ENCODE peak calls at places on chromosomes 13 and 19, in six cellular contexts. R is thyroid gland, F is heart right ventricle, I is fibroblast of mammary gland, H is ascending aorta, U is activated B cell treated with CpG ODN at 0.5 μM for 24 hours. N is an unnamed sample.

GRCh38 chr13:97141564-97142005 is 80.5 kb upstream of the MBNL2 start:
- DNase-seq in R (peak), F (no peak), I (peak), H (peak), U (no peak), N (peak)

GRCh38 chr19:10769533-10770491 is 51.9 kb downstream of the DNM2 start:
- DNase-seq in R (no peak), F (peak), I (peak), H (peak), U (no peak), N (peak)

GRCh38 chr19:37699057-37699456 is 20.5 kb downstream of the ZNF607 start:
- DNase-seq in R (no peak), F (no peak), I (no peak), H (no peak), U (no peak), N (no peak)

GRCh38 chr13:114099918-114100445 is 32.4 kb downstream of the RASA3 start:
- DNase-seq in R (no peak), F (peak), I (peak), H (peak), U (no peak), N (no peak)

GRCh38 chr19:42443944-42444398 is 1.2 kb upstream of the CXCL17 start:
- DNase-seq in R (no peak), F (no peak), I (no peak), H (no peak), U (no peak), N (no peak)

GRCh38 chr13:109483369-109483768 is 303.0 kb downstream of the IRS2 start:
- DNase-seq in R (no peak), F (no peak), I (no peak), H (no peak), U (no peak), N (no peak)

GRCh38 chr19:16371540-16371986 is 46.9 kb downstream of the KLF2 start:
- DNase-seq in R (peak), F (peak), I (no peak), H (no peak), U (peak), N (no peak)

GRCh38 chr13:35164324-35164932 is 222.4 kb downstream of the NBEA start:
- DNase-seq in R (no peak), F (no peak), I (peak), H (no peak), U (no peak), N (peak)

GRCh38 chr13:85406269-85406975 is 392.8 kb downstream of the SLITRK6 start:
- DNase-seq in R (no peak), F (no peak), I (no peak), H (no peak), U (no peak), N (no peak)

GRCh38 chr19:30228113-30228725 is 144.0 kb upstream of the ZNF536 start:
- DNase-seq in R (peak), F (no peak), I (no peak), H (no peak), U (no peak), N (no peak)

GRCh38 chr19:44702551-44703176 is 3.7 kb downstream of the CEACAM16 start:
- DNase-seq in R (no peak), F (no peak), I (no peak), H (no peak), U (no peak), N (no peak)

GRCh38 chr13:76516013-76516412 is 370.2 kb downstream of the KCTD12 start:
- DNase-seq in R (no peak), F (no peak), I (peak), H (no peak), U (no peak), N (peak)

GRCh38 chr13:76822691-76823267 is 63.4 kb downstream of the KCTD12 start:
- DNase-seq in R (no peak), F (no peak), I (peak), H (no peak), U (no peak), N (peak)

GRCh38 chr13:59706101-59706976 is 457.4 kb downstream of the DIAPH3 start:
- DNase-seq in R (no peak), F (no peak), I (no peak), H (no peak), U (no peak), N (no peak)

GRCh38 chr13:47837104-47837880 is 163.8 kb downstream of the SUCLA2 start:
- DNase-seq in R (no peak), F (no peak), I (no peak), H (no peak), U (no peak), N (no peak)

GRCh38 chr13:26950968-26951367 is 190.4 kb upstream of the GPR12 start:
- DNase-seq in R (no peak), F (no peak), I (no peak), H (no peak), U (no peak), N (no peak)

GRCh38 chr19:49058592-49058991 is 1.0 kb upstream of the CGB7 start:
- DNase-seq in R (no peak), F (no peak), I (peak), H (no peak), U (no peak), N (peak)

GRCh38 chr13:42354246-42355117 is 82.5 kb downstream of the AKAP11 start:
- DNase-seq in R (no peak), F (no peak), I (peak), H (no peak), U (no peak), N (no peak)

GRCh38 chr13:77429320-77430142 is 102.6 kb upstream of the MYCBP2 start:
- DNase-seq in R (no peak), F (no peak), I (peak), H (no peak), U (peak), N (no peak)

GRCh38 chr13:60448907-60449510 is 52.0 kb downstream of the TDRD3 start:
- DNase-seq in R (no peak), F (no peak), I (peak), H (no peak), U (no peak), N (peak)

GRCh38 chr13:112078216-112078615 is 11.3 kb downstream of the SOX1 start:
- DNase-seq in R (no peak), F (no peak), I (no peak), H (no peak), U (no peak), N (no peak)

GRCh38 chr19:45275370-45275971 is 24.4 kb downstream of the MARK4 start:
- DNase-seq in R (no peak), F (no peak), I (no peak), H (no peak), U (no peak), N (no peak)

GRCh38 chr13:78020861-78021260 is 102.2 kb upstream of the EDNRB start:
- DNase-seq in R (no peak), F (no peak), I (no peak), H (no peak), U (no peak), N (no peak)

GRCh38 chr19:44807162-44807561 is 1.7 kb upstream of the BCAM start:
- DNase-seq in R (peak), F (no peak), I (no peak), H (no peak), U (no peak), N (peak)

GRCh38 chr13:77918391-77919261 is at the start of gene EDNRB:
- DNase-seq in R (peak), F (peak), I (peak), H (peak), U (no peak), N (no peak)

GRCh38 chr13:83216521-83217245 is 665.6 kb downstream of the SLITRK1 start:
- DNase-seq in R (no peak), F (no peak), I (no peak), H (no peak), U (no peak), N (no peak)

GRCh38 chr13:34654682-34655081 is 287.4 kb upstream of the NBEA start:
- DNase-seq in R (peak), F (no peak), I (peak), H (no peak), U (no peak), N (no peak)

GRCh38 chr13:110856941-110857835 is 57.7 kb downstream of the ANKRD10 start:
- DNase-seq in R (no peak), F (no peak), I (peak), H (no peak), U (no peak), N (no peak)

GRCh38 chr13:49214917-49215376 is 5.2 kb upstream of the MLNR start:
- DNase-seq in R (peak), F (peak), I (no peak), H (no peak), U (no peak), N (peak)

GRCh38 chr13:51397262-51397933 is 55.4 kb downstream of the INTS6 start:
- DNase-seq in R (peak), F (no peak), I (peak), H (peak), U (no peak), N (peak)

GRCh38 chr19:42098781-42099180 is 22.8 kb downstream of the ZNF574 start:
- DNase-seq in R (no peak), F (no peak), I (no peak), H (no peak), U (no peak), N (no peak)

GRCh38 chr13:72839831-72840426 is 58.0 kb downstream of the PIBF1 start:
- DNase-seq in R (peak), F (no peak), I (peak), H (no peak), U (no peak), N (peak)

GRCh38 chr19:2428027-2428690 is 773 bp upstream of the TIMM13 start:
- DNase-seq in R (peak), F (no peak), I (peak), H (no peak), U (no peak), N (no peak)

GRCh38 chr19:2426661-2427322 is 594 bp downstream of the TIMM13 start:
- DNase-seq in R (peak), F (peak), I (peak), H (no peak), U (no peak), N (peak)

GRCh38 chr19:2425622-2426581 is 1.5 kb downstream of the TIMM13 start:
- DNase-seq in R (no peak), F (no peak), I (no peak), H (no peak), U (no peak), N (no peak)

GRCh38 chr19:2428756-2429711 is 1.6 kb upstream of the TIMM13 start:
- DNase-seq in R (no peak), F (no peak), I (no peak), H (no peak), U (no peak), N (no peak)

GRCh38 chr19:2427323-2428026 is at the start of gene TIMM13:
- DNase-seq in R (peak), F (peak), I (peak), H (peak), U (peak), N (peak)
- TF ChIP-seq CTCF in R (no peak), F (no peak), I (no peak), H (no peak), U (no peak), N (no peak)

DNA sequence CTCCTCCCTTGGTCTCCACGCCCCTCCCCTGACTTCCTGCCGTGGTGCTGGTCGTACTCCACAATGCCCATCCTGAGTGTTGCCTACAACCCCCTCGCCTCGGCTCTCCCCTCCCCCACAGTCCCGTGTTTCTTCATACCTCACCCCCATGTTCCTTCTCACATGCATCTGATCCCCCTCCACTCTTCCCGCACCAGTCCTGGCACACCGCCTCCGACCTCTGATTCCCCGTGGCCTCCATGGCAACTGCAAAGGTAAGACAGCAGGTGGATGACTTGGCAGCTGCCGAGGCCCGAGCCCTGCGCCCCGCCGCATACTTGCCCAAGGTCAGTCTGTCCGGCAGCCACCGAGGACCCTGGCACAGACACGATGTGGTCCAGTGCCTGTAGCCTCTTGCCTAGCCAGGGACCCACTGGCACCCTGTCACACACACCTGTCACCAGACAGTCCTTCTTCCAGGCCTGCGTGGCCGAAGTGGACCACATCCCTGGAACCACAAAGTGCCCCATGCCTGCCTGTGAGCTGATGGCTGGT is 16.1 kb upstream of the SDHAF1 start:
- DNase-seq in R (no peak), F (no peak), I (no peak), H (no peak), U (no peak), N (no peak)
- TF ChIP-seq CTCF in R (no peak), F (no peak), I (no peak), H (no peak), U (no peak), N (no peak)

DNA sequence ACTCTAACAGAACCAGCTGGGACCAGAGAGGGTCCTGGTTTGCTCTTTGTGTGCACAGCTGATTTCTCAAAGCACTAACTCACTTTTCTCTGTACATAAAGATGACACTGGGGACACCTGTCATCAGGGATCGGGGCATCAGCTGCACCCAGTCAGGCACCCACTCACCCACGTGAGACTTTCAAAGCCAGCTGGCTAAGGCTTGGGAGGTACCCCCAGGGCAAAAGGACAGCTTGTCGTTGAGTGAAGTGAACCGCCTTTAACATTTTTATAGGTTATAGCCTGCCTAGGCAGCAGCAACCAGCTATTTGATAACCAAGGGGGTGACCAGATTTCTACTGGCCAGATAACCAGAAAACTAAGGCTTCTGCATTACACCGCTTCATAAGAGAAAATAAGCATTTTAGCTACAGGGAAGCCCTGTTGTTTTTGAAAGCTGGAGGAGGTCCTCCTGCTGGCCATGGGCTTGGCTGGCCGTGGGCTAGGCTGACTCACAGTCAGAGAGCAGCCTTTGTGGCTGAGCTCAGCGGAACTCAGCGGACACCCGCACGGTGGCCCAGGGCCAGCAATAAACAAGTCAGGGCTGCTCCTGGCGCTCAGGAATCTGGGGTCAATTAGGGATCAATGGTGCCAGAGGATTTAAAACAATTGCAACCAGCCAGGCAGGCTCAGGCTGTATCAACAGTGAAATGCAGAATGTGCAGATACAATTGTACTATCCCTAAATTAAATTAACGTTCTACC is 57.1 kb downstream of the ALOX5AP start:
- DNase-seq in R (peak), F (peak), I (peak), H (peak), U (no peak), N (peak)
- TF ChIP-seq CTCF in R (peak), F (no peak), I (peak), H (peak), U (no peak), N (peak)

GRCh38 chr19:14433454-14434156 is 499 bp downstream of the PKN1 start:
- DNase-seq in R (peak), F (no peak), I (no peak), H (no peak), U (peak), N (peak)
- TF ChIP-seq CTCF in R (no peak), F (no peak), I (no peak), H (no peak), U (no peak), N (no peak)

DNA sequence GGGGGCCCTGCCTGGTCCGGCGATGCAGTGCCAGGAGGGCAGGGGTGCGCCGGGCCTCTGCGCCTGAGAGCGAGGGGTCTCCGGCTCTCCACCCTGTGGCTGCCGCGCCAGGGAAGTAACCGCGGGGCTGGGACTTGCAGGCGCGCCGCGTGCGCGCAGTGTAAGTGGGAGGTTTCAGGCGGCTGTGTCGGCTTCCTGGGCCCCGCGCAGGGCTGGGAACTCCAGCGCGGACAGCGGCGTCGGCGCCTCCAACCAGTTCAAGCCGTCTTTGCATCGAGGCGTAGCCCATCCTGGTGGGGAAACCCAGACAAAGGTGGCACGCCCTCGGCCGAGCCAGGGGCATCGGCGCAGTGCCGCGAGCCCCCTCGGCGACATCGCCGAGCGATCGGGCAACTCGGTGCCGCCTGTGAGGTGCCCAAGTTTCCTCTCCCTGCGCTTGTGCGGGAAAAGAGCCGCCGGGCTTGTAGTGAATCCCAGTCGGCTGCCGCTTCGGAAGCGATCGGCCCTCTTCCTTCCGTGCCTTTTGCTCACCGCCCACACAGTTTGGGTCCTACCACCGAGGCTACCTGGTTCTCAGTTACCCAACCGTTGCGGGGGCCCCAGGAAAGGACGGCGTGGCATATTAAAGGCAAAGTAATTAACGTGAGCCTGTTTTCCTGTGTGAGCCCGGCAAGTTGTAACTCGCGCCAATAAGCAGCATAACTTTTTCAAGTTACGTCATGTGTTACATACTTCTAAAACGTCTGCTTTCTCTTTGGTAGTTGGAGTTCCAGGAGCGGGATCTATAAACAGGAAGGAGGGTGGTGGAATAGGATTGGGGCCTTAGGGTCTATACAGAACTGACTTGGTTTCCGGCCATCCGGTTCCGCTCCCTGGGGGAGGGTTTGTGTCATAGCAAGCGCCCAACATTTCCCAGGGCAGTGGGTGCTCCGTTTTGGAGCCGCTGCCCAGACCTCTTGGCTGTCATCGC is 1.2 kb downstream of the LRCH1 start:
- DNase-seq in R (peak), F (peak), I (peak), H (peak), U (peak), N (peak)
- TF ChIP-seq CTCF in R (peak), F (no peak), I (peak), H (peak), U (no peak), N (no peak)

GRCh38 chr13:39379667-39380655 is 223.0 kb downstream of the LHFPL6 start:
- DNase-seq in R (no peak), F (no peak), I (no peak), H (no peak), U (no peak), N (no peak)
- TF ChIP-seq CTCF in R (no peak), F (no peak), I (no peak), H (no peak), U (no peak), N (no peak)

N was measured in MCF 10A.